ENCODE peak calls at places on chromosome 21, in four cellular contexts. P is adipocyte, D is adrenal gland, B is left ventricle myocardium inferior. I is an unnamed sample. For H3K27me3, the result is how much of the 10 kb centered on the place peaks cover.

GRCh38 chr21:37374026-37374425 is 7.5 kb downstream of the DYRK1A start:
- DNase-seq in B (no peak), P (no peak), D (no peak), I (no peak)

GRCh38 chr21:26686278-26686677 is 113.2 kb upstream of the CYYR1 start:
- DNase-seq in B (no peak), P (peak), D (peak), I (no peak)

GRCh38 chr21:40051801-40052200 is 184.6 kb downstream of the PCP4 start:
- DNase-seq in D (no peak), P (no peak), B (no peak), I (no peak)

GRCh38 chr21:17548262-17548661 is 35.4 kb downstream of the CXADR start:
- DNase-seq in B (no peak), P (no peak), D (no peak), I (no peak)

GRCh38 chr21:33931799-33932390 is 16.3 kb upstream of the ATP5PO start:
- DNase-seq in B (no peak), D (no peak), P (peak), I (no peak)

GRCh38 chr21:24829397-24829796 is 777.9 kb downstream of the MRPL39 start:
- DNase-seq in P (no peak), B (no peak), D (no peak), I (no peak)

GRCh38 chr21:32279377-32279680 is 480 bp upstream of the MIS18A start:
- DNase-seq in B (no peak), D (no peak), P (no peak), I (no peak)

GRCh38 chr21:20013851-20014250 is 984.4 kb upstream of the NCAM2 start:
- DNase-seq in D (no peak), B (no peak), P (no peak), I (no peak)

GRCh38 chr21:17463441-17463840 is 49.4 kb upstream of the CXADR start:
- DNase-seq in D (peak), B (no peak), P (peak), I (no peak)

GRCh38 chr21:17848228-17848627 is 29.1 kb upstream of the C21orf91 start:
- DNase-seq in D (peak), P (peak), B (peak), I (no peak)

GRCh38 chr21:46557469-46557868 is 47.4 kb downstream of the S100B start:
- DNase-seq in B (no peak), P (no peak), D (no peak), I (no peak)

GRCh38 chr21:38478782-38479181 is 19.5 kb downstream of the ERG start:
- DNase-seq in D (no peak), B (no peak), P (no peak), I (no peak)

GRCh38 chr21:33075596-33076195 is 5.8 kb downstream of the OLIG1 start:
- DNase-seq in D (no peak), B (no peak), P (no peak), I (no peak)

GRCh38 chr21:14734191-14734590 is 188.1 kb upstream of the SAMSN1 start:
- DNase-seq in B (no peak), D (no peak), P (no peak), I (no peak)

GRCh38 chr21:25191141-25191540 is 416.1 kb downstream of the MRPL39 start:
- DNase-seq in D (no peak), B (no peak), P (no peak), I (no peak)

GRCh38 chr21:38170283-38170682 is 86.5 kb upstream of the KCNJ15 start:
- DNase-seq in D (peak), P (no peak), B (no peak), I (peak)

GRCh38 chr21:26795866-26796329 is 49.3 kb downstream of the ADAMTS1 start:
- DNase-seq in D (peak), P (peak), B (peak), I (peak)

GRCh38 chr21:35039595-35040291 is 9.4 kb downstream of the RUNX1 start:
- DNase-seq in B (no peak), P (no peak), D (no peak), I (no peak)
- H3K27me3 ChIP-seq in B (half or more), P (under half), D (under half), I (under half)

DNA sequence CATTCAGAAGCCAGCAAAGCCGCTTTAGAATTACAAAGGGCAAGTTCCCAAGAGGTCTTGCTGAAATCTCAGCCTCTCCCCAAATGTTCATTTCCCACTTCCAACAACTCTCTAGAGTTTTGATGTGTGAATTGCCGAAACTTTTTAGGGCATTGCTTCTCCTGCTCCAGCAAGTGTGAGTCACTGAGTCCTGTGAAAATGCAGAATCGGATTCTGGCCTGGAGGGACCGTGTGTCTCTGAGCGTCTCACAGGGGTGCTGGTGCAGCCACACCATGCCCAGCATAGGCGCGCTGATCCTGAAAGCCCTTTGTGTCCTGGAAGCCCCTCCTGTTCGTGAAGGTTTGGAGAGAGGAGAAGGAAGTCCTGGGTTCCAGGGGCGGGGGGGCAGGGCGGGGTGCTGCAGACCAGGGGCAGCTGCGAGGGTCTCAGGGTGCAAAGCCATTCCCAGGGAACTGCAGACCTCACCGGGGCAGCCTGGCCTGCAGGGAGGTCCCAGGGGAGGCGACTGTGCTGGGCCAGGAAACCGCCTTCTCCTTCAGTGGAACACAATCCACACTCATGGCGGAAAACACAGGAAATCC is 43.7 kb upstream of the ADARB1 start:
- DNase-seq in P (no peak), B (no peak), D (no peak), I (no peak)
- H3K27me3 ChIP-seq in P (under half), B (under half), D (under half), I (under half)

DNA sequence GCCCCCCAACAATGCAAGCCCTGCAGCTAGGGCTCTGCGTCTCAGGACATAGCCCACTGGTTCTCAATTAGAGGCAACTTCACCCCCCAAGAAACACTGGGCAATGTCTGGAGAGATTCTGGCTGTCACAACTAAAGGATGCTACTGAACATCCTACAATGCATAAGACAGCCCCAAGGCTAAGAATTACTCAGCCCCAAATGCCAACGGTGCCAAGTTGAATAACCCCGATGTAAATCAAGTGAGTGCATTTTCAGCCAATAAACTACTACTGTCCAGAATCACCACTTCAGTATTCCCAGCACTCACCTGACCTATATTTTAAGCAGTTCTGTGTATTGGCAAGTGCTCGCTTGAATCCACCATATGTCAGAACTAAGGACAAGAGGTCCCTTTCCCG is 6.9 kb downstream of the RIPK4 start:
- DNase-seq in B (no peak), D (no peak), P (no peak), I (no peak)
- H3K27me3 ChIP-seq in B (half or more), D (under half), P (half or more), I (under half)

DNA sequence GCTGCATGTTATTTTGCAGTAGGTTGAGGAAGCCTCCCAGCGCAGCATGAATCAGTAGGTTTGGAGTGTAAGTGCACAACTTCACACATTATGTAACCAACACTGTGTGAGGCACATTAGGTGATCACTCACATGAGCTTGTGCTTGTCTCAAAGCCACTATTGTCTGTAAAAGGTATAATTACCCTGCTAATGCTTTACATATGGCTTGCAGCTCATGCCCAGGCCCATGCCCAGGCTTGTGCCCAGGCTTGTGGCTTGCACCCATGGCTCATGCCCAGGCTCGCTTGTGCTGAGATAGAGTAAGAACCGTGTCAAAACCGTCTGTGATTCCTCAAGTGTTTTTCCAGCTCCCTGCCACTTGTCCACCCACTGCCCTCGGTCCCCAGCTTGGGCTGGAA is 596.3 kb downstream of the LTN1 start:
- DNase-seq in D (no peak), B (no peak), P (no peak), I (no peak)
- H3K27me3 ChIP-seq in D (under half), B (under half), P (under half), I (under half)

GRCh38 chr21:44489962-44490361 is 34.7 kb downstream of the LRRC3 start:
- DNase-seq in P (no peak), D (no peak), B (no peak), I (no peak)

GRCh38 chr21:44487831-44488230 is 32.5 kb downstream of the LRRC3 start:
- DNase-seq in B (no peak), P (peak), D (no peak), I (no peak)

GRCh38 chr21:44490405-44490804 is 35.1 kb downstream of the LRRC3 start:
- DNase-seq in D (no peak), B (no peak), P (no peak), I (no peak)

GRCh38 chr21:44492572-44493385 is 37.5 kb downstream of the LRRC3 start:
- DNase-seq in P (no peak), D (no peak), B (no peak), I (no peak)

DNA sequence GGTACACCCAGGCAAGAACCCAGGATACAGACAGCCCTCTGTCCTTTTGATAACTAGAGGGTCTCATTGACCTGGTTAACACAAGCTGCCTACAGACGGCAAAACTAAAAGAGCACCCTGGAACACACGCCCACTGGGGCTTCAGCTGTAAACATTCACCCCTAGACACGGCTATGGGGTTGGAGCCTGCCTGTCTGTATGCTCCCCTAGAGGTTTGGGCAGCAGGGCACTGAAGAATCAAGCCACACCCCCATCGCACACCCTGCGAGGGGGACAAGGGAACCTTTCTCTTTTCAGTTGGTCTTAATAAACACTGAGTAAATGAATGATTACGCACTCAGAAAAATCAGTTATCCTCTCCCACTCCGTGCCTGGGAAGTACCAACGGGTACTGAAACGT is 35.5 kb downstream of the LRRC3 start:
- DNase-seq in P (no peak), B (no peak), D (no peak), I (no peak)
- H3K27me3 ChIP-seq in P (under half), B (half or more), D (under half), I (under half)

GRCh38 chr21:44350773-44351481 is 2.5 kb upstream of the TRPM2 start:
- DNase-seq in D (no peak), P (no peak), B (no peak), I (no peak)

GRCh38 chr21:44347911-44348451 is 5.4 kb upstream of the TRPM2 start:
- DNase-seq in B (no peak), D (no peak), P (no peak), I (peak)

GRCh38 chr21:44349847-44350772 is 3.3 kb upstream of the TRPM2 start:
- DNase-seq in P (no peak), D (no peak), B (no peak), I (no peak)

GRCh38 chr21:44348861-44349260 is 4.6 kb upstream of the TRPM2 start:
- DNase-seq in P (no peak), B (no peak), D (no peak), I (no peak)

GRCh38 chr21:44349416-44349846 is 4.0 kb upstream of the TRPM2 start:
- DNase-seq in D (no peak), B (no peak), P (no peak), I (no peak)
- H3K27me3 ChIP-seq in D (under half), B (half or more), P (half or more), I (under half)

GRCh38 chr21:28423521-28423920 is 569.2 kb downstream of the LTN1 start:
- DNase-seq in D (no peak), P (no peak), B (no peak), I (no peak)
- H3K27me3 ChIP-seq in D (under half), P (under half), B (under half), I (under half)